ENCODE peak calls at places on chromosomes 11 and 22, in nine cellular contexts. X is anterior cingulate cortex; L is heart right ventricle; E is CD8-positive, alpha-beta T cell; C is pons; H is NCI-H510A treated with DMSO at 0.1 percent for 48 hours; D is memory B cell; F is A549; J is HCT116. I is an unnamed sample.

GRCh38 chr22:39308614-39309363 is 10.6 kb downstream of the RPL3 start:
- DNase-seq in L (peak), E (no peak), F (peak), H (no peak), C (no peak), D (no peak), J (peak), X (no peak), I (no peak)

GRCh38 chr11:102457865-102458264 is 5.3 kb upstream of the TMEM123 start:
- DNase-seq in D (no peak), J (no peak), H (no peak), F (no peak), C (no peak), L (no peak), E (no peak), X (no peak), I (no peak)

GRCh38 chr22:45503816-45504702 is 1.4 kb downstream of the FBLN1 start:
- DNase-seq in E (no peak), C (no peak), X (no peak), D (no peak), L (no peak), H (no peak), J (no peak), F (no peak), I (no peak)

GRCh38 chr11:126561327-126561893 is 205.9 kb downstream of the ST3GAL4 start:
- DNase-seq in H (no peak), X (no peak), E (no peak), J (no peak), D (no peak), C (peak), L (no peak), F (peak), I (no peak)

GRCh38 chr11:23502821-23503220 is 642.5 kb upstream of the CCDC179 start:
- DNase-seq in E (no peak), L (no peak), X (no peak), J (no peak), H (no peak), F (no peak), C (no peak), D (no peak), I (no peak)

GRCh38 chr22:23818541-23818940 is 20.3 kb downstream of the DERL3 start:
- DNase-seq in L (no peak), D (no peak), F (no peak), E (no peak), X (no peak), H (no peak), J (no peak), C (no peak), I (no peak)

GRCh38 chr22:41888638-41889200 is 26.2 kb downstream of the SHISA8 start:
- DNase-seq in H (no peak), C (no peak), L (no peak), D (no peak), E (no peak), F (no peak), X (no peak), J (no peak), I (no peak)

GRCh38 chr22:19645391-19645790 is 68.9 kb upstream of the SEPTIN5 start:
- DNase-seq in J (no peak), D (no peak), H (no peak), X (no peak), C (no peak), L (no peak), E (no peak), F (no peak), I (no peak)

GRCh38 chr11:66418168-66418985 is 2.5 kb upstream of the NPAS4 start:
- DNase-seq in L (peak), J (peak), D (peak), H (peak), X (peak), F (peak), C (peak), E (peak), I (no peak)

GRCh38 chr11:75602916-75603315 is 40.9 kb downstream of the SERPINH1 start:
- DNase-seq in E (no peak), H (no peak), J (no peak), C (no peak), F (no peak), L (no peak), D (no peak), X (no peak), I (no peak)

GRCh38 chr22:48706934-48707748 is 1120.5 kb downstream of the BRD1 start:
- DNase-seq in X (no peak), L (no peak), H (no peak), D (no peak), E (no peak), F (no peak), J (no peak), C (no peak), I (no peak)

GRCh38 chr11:102757823-102758549 is 22.4 kb downstream of the MMP10 start:
- DNase-seq in L (no peak), E (no peak), H (no peak), C (no peak), J (no peak), X (no peak), F (no peak), D (no peak), I (no peak)

GRCh38 chr22:22820626-22821025 is 67.0 kb upstream of the IGLL5 start:
- DNase-seq in X (no peak), D (no peak), E (peak), F (no peak), H (no peak), C (no peak), J (no peak), L (no peak), I (no peak)

GRCh38 chr11:70604630-70605520 is 206.5 kb downstream of the CTTN start:
- DNase-seq in E (no peak), C (no peak), J (no peak), X (no peak), L (no peak), D (no peak), F (no peak), H (no peak), I (no peak)

GRCh38 chr11:12693485-12694181 is 19.4 kb downstream of the TEAD1 start:
- DNase-seq in X (no peak), C (peak), D (no peak), F (peak), J (peak), H (peak), E (no peak), L (no peak), I (no peak)

GRCh38 chr11:68296344-68297051 is 15.9 kb upstream of the LRP5 start:
- DNase-seq in L (no peak), D (no peak), E (no peak), X (no peak), F (no peak), C (no peak), H (no peak), J (no peak), I (no peak)

GRCh38 chr11:2265396-2265795 is 5.0 kb downstream of the ASCL2 start:
- DNase-seq in F (no peak), E (no peak), J (no peak), H (no peak), C (peak), L (no peak), D (peak), X (no peak), I (no peak)

GRCh38 chr11:35367491-35367890 is 51.9 kb downstream of the SLC1A2 start:
- DNase-seq in J (no peak), H (no peak), C (no peak), E (no peak), X (no peak), F (no peak), L (no peak), D (no peak), I (no peak)

GRCh38 chr11:118005224-118006152 is 19.3 kb downstream of the IL10RA start:
- DNase-seq in L (no peak), D (no peak), C (no peak), J (no peak), E (no peak), H (no peak), X (no peak), F (no peak), I (no peak)

GRCh38 chr11:66639066-66639813 is 737 bp downstream of the RBM4 start:
- DNase-seq in H (peak), X (no peak), L (no peak), J (no peak), E (peak), F (peak), D (no peak), C (peak), I (no peak)

GRCh38 chr11:27700351-27701261 is at the start of gene BDNF:
- DNase-seq in E (no peak), J (no peak), X (no peak), L (no peak), F (peak), C (no peak), D (no peak), H (no peak), I (no peak)

GRCh38 chr11:64044730-64045386 is 9.1 kb downstream of the FLRT1 start:
- DNase-seq in C (peak), X (no peak), H (no peak), L (no peak), J (no peak), E (no peak), D (no peak), F (no peak), I (peak)

GRCh38 chr11:115965754-115966504 is 461.7 kb upstream of the CADM1 start:
- DNase-seq in F (no peak), C (no peak), X (no peak), J (no peak), L (peak), D (no peak), H (peak), E (no peak), I (peak)

GRCh38 chr11:123543796-123544195 is 110.6 kb downstream of the SCN3B start:
- DNase-seq in C (no peak), L (no peak), X (no peak), E (no peak), F (no peak), J (peak), D (no peak), H (no peak), I (no peak)

GRCh38 chr11:63933459-63933858 is 5.3 kb upstream of the NAA40 start:
- DNase-seq in H (no peak), J (no peak), F (no peak), C (no peak), X (no peak), D (no peak), L (no peak), E (no peak), I (no peak)

GRCh38 chr11:28529540-28530410 is 421.6 kb downstream of the METTL15 start:
- DNase-seq in J (peak), E (no peak), H (peak), C (peak), D (no peak), X (no peak), F (peak), L (no peak), I (peak)

GRCh38 chr11:133096981-133097380 is 435.3 kb downstream of the OPCML start:
- DNase-seq in L (no peak), D (no peak), H (no peak), F (no peak), X (no peak), C (no peak), E (no peak), J (no peak), I (no peak)

GRCh38 chr11:45737056-45737455 is 67.9 kb upstream of the SLC35C1 start:
- DNase-seq in J (no peak), X (no peak), C (no peak), F (no peak), L (no peak), D (no peak), H (no peak), E (no peak), I (no peak)

GRCh38 chr11:72189448-72190250 is 2.3 kb upstream of the FOLR1 start:
- DNase-seq in C (no peak), L (no peak), D (no peak), E (no peak), H (no peak), J (no peak), F (no peak), X (no peak), I (peak)

GRCh38 chr11:79393362-79394043 is 47.3 kb downstream of the TENM4 start:
- DNase-seq in L (no peak), J (no peak), H (no peak), X (no peak), F (peak), C (no peak), E (no peak), D (no peak), I (peak)

GRCh38 chr11:64356498-64357411 is 2.2 kb upstream of the RPS6KA4 start:
- DNase-seq in E (no peak), H (peak), J (peak), D (no peak), X (no peak), C (no peak), L (no peak), F (peak), I (no peak)

GRCh38 chr11:81585534-81585933 is 1148.1 kb downstream of the FAM181B start:
- DNase-seq in E (no peak), X (no peak), J (no peak), C (no peak), H (no peak), L (no peak), D (no peak), F (no peak), I (no peak)

GRCh38 chr22:37187891-37188761 is at the start of gene C1QTNF6:
- DNase-seq in C (no peak), L (peak), J (no peak), X (no peak), H (no peak), F (peak), D (no peak), E (no peak), I (no peak)

GRCh38 chr11:5930614-5931013 is 11.4 kb upstream of the OR56A3 start:
- DNase-seq in H (no peak), J (no peak), L (no peak), X (no peak), F (no peak), D (no peak), C (no peak), E (no peak), I (no peak)

GRCh38 chr11:2531277-2531986 is 86.6 kb downstream of the KCNQ1 start:
- DNase-seq in J (peak), H (no peak), E (peak), D (peak), L (peak), F (peak), X (no peak), C (peak), I (no peak)

GRCh38 chr11:48001438-48002021 is 21.2 kb downstream of the PTPRJ start:
- DNase-seq in C (no peak), L (no peak), E (peak), F (peak), D (no peak), H (peak), X (no peak), J (no peak), I (no peak)

GRCh38 chr22:44392446-44392921 is 79.7 kb upstream of the SHISAL1 start:
- DNase-seq in E (no peak), C (no peak), H (no peak), J (no peak), D (no peak), L (peak), F (no peak), X (no peak), I (no peak)

GRCh38 chr11:41245704-41246398 is 213.6 kb downstream of the LRRC4C start:
- DNase-seq in H (no peak), E (no peak), D (no peak), C (no peak), F (no peak), X (no peak), J (no peak), L (no peak), I (no peak)